ENCODE peak calls at places on chromosome 11, in five cellular contexts. X is heart left ventricle, N is cardiac muscle cell, F is PC-3, S is upper lobe of right lung. L is an unnamed sample.

GRCh38 chr11:119065369-119065768 is 2.2 kb upstream of the VPS11 start:
- DNase-seq in X (peak; percentile 3), N (peak; percentile 45), F (peak; percentile 66), S (no peak), L (peak; percentile 65)

GRCh38 chr11:5986885-5987284 is at the start of gene OR52L1:
- DNase-seq in X (no peak), N (no peak), F (no peak), S (no peak), L (no peak)

GRCh38 chr11:3786781-3787428 is 10.4 kb downstream of the NUP98 start:
- DNase-seq in X (no peak), N (no peak), F (peak; percentile 26), S (no peak), L (peak; percentile 56)

GRCh38 chr11:29260939-29261705 is 755.7 kb downstream of the KCNA4 start:
- DNase-seq in X (no peak), N (no peak), F (peak; percentile 92), S (no peak), L (peak; percentile 17)

GRCh38 chr11:106959800-106960199 is 58.5 kb downstream of the GUCY1A2 start:
- DNase-seq in X (no peak), N (peak; percentile 66), F (no peak), S (no peak), L (peak; percentile 52)

GRCh38 chr11:79296113-79296512 is 144.7 kb downstream of the TENM4 start:
- DNase-seq in X (no peak), N (no peak), F (no peak), S (no peak), L (no peak)

GRCh38 chr11:67369801-67370284 is 3.6 kb downstream of the CLCF1 start:
- DNase-seq in X (no peak), N (no peak), F (no peak), S (no peak), L (peak; percentile 52)

GRCh38 chr11:124900464-124900863 is 2.8 kb upstream of the ROBO4 start:
- DNase-seq in X (peak; percentile 56), N (peak; percentile 78), F (peak; percentile 98), S (no peak), L (peak; percentile 96)

GRCh38 chr11:100151944-100152343 is 535.1 kb upstream of the ARHGAP42 start:
- DNase-seq in X (no peak), N (no peak), F (peak; percentile 45), S (no peak), L (peak; percentile 2)

GRCh38 chr11:77081976-77082836 is 15.4 kb downstream of the CAPN5 start:
- DNase-seq in X (peak; percentile 4), N (no peak), F (no peak), S (peak; percentile 59), L (no peak)

GRCh38 chr11:57588038-57588710 is 9.3 kb upstream of the SERPING1 start:
- DNase-seq in X (no peak), N (no peak), F (no peak), S (no peak), L (no peak)

GRCh38 chr11:134418119-134418840 is 6.2 kb upstream of the B3GAT1 start:
- DNase-seq in X (no peak), N (peak; percentile 40), F (peak; percentile 42), S (no peak), L (peak; percentile 46)

GRCh38 chr11:79147731-79148130 is 293.1 kb downstream of the TENM4 start:
- DNase-seq in X (no peak), N (no peak), F (no peak), S (no peak), L (no peak)

GRCh38 chr11:71527576-71528210 is 626 bp downstream of the KRTAP5-7 start:
- DNase-seq in X (no peak), N (no peak), F (no peak), S (peak; percentile 6), L (no peak)

GRCh38 chr11:73239571-73240189 is 21.6 kb downstream of the P2RY2 start:
- DNase-seq in X (no peak), N (no peak), F (no peak), S (peak; percentile 58), L (no peak)

GRCh38 chr11:73236205-73236765 is 18.2 kb downstream of the P2RY2 start:
- DNase-seq in X (no peak), N (no peak), F (no peak), S (peak; percentile 53), L (no peak)

GRCh38 chr11:73236879-73237278 is 18.8 kb downstream of the P2RY2 start:
- DNase-seq in X (peak; percentile 75), N (peak; percentile 49), F (peak; percentile 77), S (peak; percentile 68), L (peak; percentile 50)

GRCh38 chr11:73239111-73239521 is 21.0 kb downstream of the P2RY2 start:
- DNase-seq in X (peak; percentile 27), N (no peak), F (no peak), S (peak; percentile 41), L (no peak)

GRCh38 chr11:73237471-73238290 is 19.6 kb downstream of the P2RY2 start:
- DNase-seq in X (peak; percentile 46), N (peak; percentile 53), F (no peak), S (peak; percentile 46), L (peak; percentile 62)
- H3K4me1 ChIP-seq in X (peaks cover 75% of the 10 kb centered on the region), N (no peaks in the 10 kb centered on the region), F (peaks cover 38% of the 10 kb centered on the region), S (peaks cover 16% of the 10 kb centered on the region), L (peaks cover 15% of the 10 kb centered on the region)

GRCh38 chr11:47256374-47256773 is 1.4 kb upstream of the NR1H3 start:
- DNase-seq in X (no peak), N (no peak), F (no peak), S (no peak), L (no peak)

GRCh38 chr11:47257178-47257517 is 648 bp upstream of the NR1H3 start:
- DNase-seq in X (no peak), N (no peak), F (no peak), S (no peak), L (no peak)

GRCh38 chr11:47251751-47252150 is 3.1 kb upstream of the ACP2 start:
- DNase-seq in X (no peak), N (no peak), F (no peak), S (no peak), L (no peak)

GRCh38 chr11:47254381-47254780 is 3.4 kb upstream of the NR1H3 start:
- DNase-seq in X (peak; percentile 48), N (peak; percentile 31), F (no peak), S (no peak), L (peak; percentile 24)

GRCh38 chr11:47253660-47254059 is 4.1 kb upstream of the NR1H3 start:
- DNase-seq in X (no peak), N (no peak), F (no peak), S (no peak), L (no peak)
- H3K27ac ChIP-seq in X (peak overlapping the region; percentile 72), N (no peak overlapping the region), F (no peak overlapping the region), S (no peak overlapping the region), L (no peak overlapping the region)

DNA sequence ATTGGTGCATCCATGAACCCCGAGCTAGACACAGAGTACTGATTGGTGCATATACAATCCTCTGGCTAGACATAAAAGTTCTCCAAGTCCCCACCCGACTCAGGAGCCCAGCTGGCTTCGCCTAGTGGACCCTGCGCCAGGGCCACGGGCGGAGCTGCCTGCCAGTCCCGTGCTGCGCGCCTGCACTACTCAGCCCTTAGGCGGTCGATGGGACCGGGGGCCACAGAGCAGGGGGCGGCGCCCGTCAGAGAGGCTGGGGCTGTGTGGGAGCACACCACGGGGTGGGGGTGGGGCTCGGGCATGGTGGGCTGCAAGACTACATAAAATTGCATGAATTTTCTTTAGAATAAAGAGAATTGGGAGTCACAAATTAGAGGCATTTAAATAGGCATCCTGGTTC is 248.6 kb downstream of the TMEM135 start:
- DNase-seq in X (no peak), N (no peak), F (no peak), S (no peak), L (no peak)
- H3K4me1 ChIP-seq in X (peaks cover 14% of the 10 kb centered on the region), N (no peaks in the 10 kb centered on the region), F (peaks cover 6% of the 10 kb centered on the region), S (no peaks in the 10 kb centered on the region), L (peaks cover 4% of the 10 kb centered on the region)

GRCh38 chr11:62752177-62752785 is 1.7 kb downstream of the ZBTB3 start:
- DNase-seq in X (no peak), N (no peak), F (no peak), S (no peak), L (no peak)

GRCh38 chr11:62755086-62755615 is 1.2 kb upstream of the ZBTB3 start:
- DNase-seq in X (no peak), N (no peak), F (no peak), S (no peak), L (no peak)

GRCh38 chr11:62752994-62753735 is 795 bp downstream of the ZBTB3 start:
- DNase-seq in X (no peak), N (no peak), F (no peak), S (no peak), L (no peak)

GRCh38 chr11:62753736-62754603 is at the start of gene ZBTB3:
- DNase-seq in X (peak; percentile 99), N (peak; percentile 100), F (peak; percentile 99), S (peak; percentile 97), L (peak; percentile 99)

GRCh38 chr11:62757846-62758788 is 3.3 kb upstream of the POLR2G start:
- DNase-seq in X (no peak), N (no peak), F (no peak), S (no peak), L (no peak)
- H3K27ac ChIP-seq in X (no peak overlapping the region), N (peak overlapping the region; percentile 19), F (no peak overlapping the region), S (no peak overlapping the region), L (no peak overlapping the region)

GRCh38 chr11:95092549-95093324 is 3.1 kb downstream of the ENDOD1 start:
- DNase-seq in X (no peak), N (peak; percentile 50), F (peak; percentile 92), S (no peak), L (peak; percentile 78)

GRCh38 chr11:95093548-95093947 is 3.9 kb downstream of the ENDOD1 start:
- DNase-seq in X (no peak), N (no peak), F (no peak), S (no peak), L (peak; percentile 19)

GRCh38 chr11:95088946-95089619 is 563 bp upstream of the ENDOD1 start:
- DNase-seq in X (no peak), N (no peak), F (no peak), S (no peak), L (peak; percentile 32)

GRCh38 chr11:95089620-95090542 is at the start of gene ENDOD1:
- DNase-seq in X (peak; percentile 88), N (peak; percentile 90), F (peak; percentile 90), S (peak; percentile 95), L (peak; percentile 96)

DNA sequence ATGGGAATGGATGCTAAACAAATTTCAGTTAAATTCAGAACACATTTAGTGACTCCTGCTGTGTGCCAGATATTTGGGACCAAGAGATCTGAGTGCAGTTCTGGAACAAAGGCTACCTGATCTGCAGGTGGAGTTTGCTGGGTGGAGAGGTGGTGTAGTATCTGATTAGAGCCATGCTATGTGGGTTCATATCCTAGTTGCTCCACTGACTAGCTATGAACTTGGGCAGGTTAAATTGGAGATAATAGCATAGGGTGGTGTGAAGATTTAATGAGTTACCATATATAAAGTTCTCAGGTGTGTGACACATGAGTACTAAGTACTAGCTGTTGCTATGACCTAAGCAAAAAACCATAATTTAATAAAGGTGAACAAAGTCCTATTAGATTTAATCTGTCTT is 2.0 kb downstream of the ENDOD1 start:
- DNase-seq in X (no peak), N (no peak), F (no peak), S (no peak), L (no peak)
- H3K4me1 ChIP-seq in X (peaks cover 49% of the 10 kb centered on the region), N (no peaks in the 10 kb centered on the region), F (peaks cover 45% of the 10 kb centered on the region), S (peaks cover 15% of the 10 kb centered on the region), L (peaks cover 30% of the 10 kb centered on the region)

DNA sequence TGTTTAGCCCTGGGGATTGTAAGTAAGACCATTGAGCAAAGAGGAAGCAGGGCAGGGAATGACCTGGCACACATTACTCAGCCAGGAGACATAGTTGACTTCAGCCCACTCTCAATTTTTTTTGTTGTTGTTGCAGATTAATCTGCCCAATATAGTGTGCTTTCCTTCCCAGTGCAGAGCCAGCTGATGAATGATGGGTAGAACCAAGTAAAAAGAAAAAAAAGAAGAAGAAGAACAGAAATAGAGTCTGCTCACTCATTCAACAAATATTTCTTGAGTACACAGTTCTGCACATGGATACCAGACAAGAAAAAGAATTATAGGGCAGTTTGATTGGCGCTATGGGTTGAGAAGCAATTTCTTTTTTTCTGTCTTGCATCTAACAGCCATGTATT is 292.7 kb downstream of the ETS1 start:
- DNase-seq in X (no peak), N (no peak), F (peak; percentile 45), S (no peak), L (peak; percentile 44)
- H3K27ac ChIP-seq in X (no peak overlapping the region), N (no peak overlapping the region), F (no peak overlapping the region), S (no peak overlapping the region), L (no peak overlapping the region)

L was measured in GM23248.